ENCODE peak calls at places on chromosomes 3 and 15, in seven cellular contexts. One of them, this sample, is unnamed.

GRCh38 chr3:58334013-58334321 is 1.3 kb downstream of the PXK start:
- DNase-seq in GM12878: no peak
- DNase-seq in HCT116: no peak
- DNase-seq in HepG2: peak
- DNase-seq in K562: no peak
- DNase-seq in SK-N-SH: no peak
- DNase-seq in H1: no peak
- DNase-seq in this sample: no peak

GRCh38 chr15:52394020-52394608 is 98.5 kb upstream of the MYO5C start:
- DNase-seq in H1: no peak
- DNase-seq in SK-N-SH: no peak
- DNase-seq in K562: no peak
- DNase-seq in HCT116: no peak
- DNase-seq in HepG2: no peak
- DNase-seq in GM12878: no peak
- DNase-seq in this sample: no peak

GRCh38 chr3:55445551-55445950 is 41.6 kb downstream of the WNT5A start:
- DNase-seq in K562: no peak
- DNase-seq in H1: no peak
- DNase-seq in SK-N-SH: no peak
- DNase-seq in GM12878: no peak
- DNase-seq in HepG2: peak
- DNase-seq in HCT116: no peak
- DNase-seq in this sample: no peak

GRCh38 chr15:63615935-63616334 is 18.7 kb downstream of the FBXL22 start:
- DNase-seq in H1: no peak
- DNase-seq in HCT116: no peak
- DNase-seq in SK-N-SH: no peak
- DNase-seq in K562: no peak
- DNase-seq in GM12878: no peak
- DNase-seq in HepG2: no peak
- DNase-seq in this sample: no peak

GRCh38 chr3:148042663-148043445 is 633.7 kb downstream of the ZIC1 start:
- DNase-seq in HCT116: no peak
- DNase-seq in GM12878: no peak
- DNase-seq in H1: no peak
- DNase-seq in HepG2: no peak
- DNase-seq in K562: no peak
- DNase-seq in SK-N-SH: peak
- DNase-seq in this sample: no peak

GRCh38 chr15:99437315-99438221 is 128.2 kb upstream of the MEF2A start:
- DNase-seq in K562: no peak
- DNase-seq in HCT116: no peak
- DNase-seq in HepG2: no peak
- DNase-seq in GM12878: no peak
- DNase-seq in SK-N-SH: no peak
- DNase-seq in H1: peak
- DNase-seq in this sample: no peak

GRCh38 chr3:135018171-135018923 is 223.3 kb downstream of the EPHB1 start:
- DNase-seq in HepG2: no peak
- DNase-seq in HCT116: no peak
- DNase-seq in H1: no peak
- DNase-seq in GM12878: no peak
- DNase-seq in SK-N-SH: no peak
- DNase-seq in K562: no peak
- DNase-seq in this sample: no peak

GRCh38 chr3:145807990-145808389 is 353.0 kb downstream of the PLOD2 start:
- DNase-seq in HCT116: no peak
- DNase-seq in SK-N-SH: peak
- DNase-seq in HepG2: no peak
- DNase-seq in K562: no peak
- DNase-seq in GM12878: no peak
- DNase-seq in H1: no peak
- DNase-seq in this sample: no peak

GRCh38 chr15:99086327-99086667 is 18.6 kb upstream of the SYNM start:
- DNase-seq in SK-N-SH: no peak
- DNase-seq in K562: no peak
- DNase-seq in H1: no peak
- DNase-seq in HCT116: no peak
- DNase-seq in GM12878: no peak
- DNase-seq in HepG2: no peak
- DNase-seq in this sample: no peak

GRCh38 chr15:74807302-74807701 is 5.3 kb upstream of the LMAN1L start:
- DNase-seq in K562: no peak
- DNase-seq in H1: no peak
- DNase-seq in GM12878: no peak
- DNase-seq in SK-N-SH: no peak
- DNase-seq in HCT116: no peak
- DNase-seq in HepG2: no peak
- DNase-seq in this sample: no peak

GRCh38 chr3:100665230-100665629 is 44.1 kb upstream of the TFG start:
- DNase-seq in SK-N-SH: no peak
- DNase-seq in H1: no peak
- DNase-seq in K562: no peak
- DNase-seq in HepG2: no peak
- DNase-seq in HCT116: no peak
- DNase-seq in GM12878: peak
- DNase-seq in this sample: no peak

GRCh38 chr3:196388946-196389345 is 43.3 kb downstream of the UBXN7 start:
- DNase-seq in HCT116: no peak
- DNase-seq in SK-N-SH: no peak
- DNase-seq in GM12878: no peak
- DNase-seq in K562: no peak
- DNase-seq in H1: no peak
- DNase-seq in HepG2: no peak
- DNase-seq in this sample: no peak

GRCh38 chr3:110650752-110651151 is 420.9 kb upstream of the NECTIN3 start:
- DNase-seq in SK-N-SH: no peak
- DNase-seq in GM12878: no peak
- DNase-seq in K562: no peak
- DNase-seq in HCT116: no peak
- DNase-seq in H1: no peak
- DNase-seq in HepG2: no peak
- DNase-seq in this sample: no peak

GRCh38 chr3:197742795-197743194 is 6.1 kb upstream of the RUBCN start:
- DNase-seq in K562: no peak
- DNase-seq in SK-N-SH: no peak
- DNase-seq in HepG2: no peak
- DNase-seq in HCT116: no peak
- DNase-seq in GM12878: no peak
- DNase-seq in H1: no peak
- DNase-seq in this sample: no peak

GRCh38 chr3:193928354-193929209 is 207.4 kb upstream of the HES1 start:
- DNase-seq in H1: no peak
- DNase-seq in HepG2: no peak
- DNase-seq in GM12878: no peak
- DNase-seq in SK-N-SH: no peak
- DNase-seq in K562: peak
- DNase-seq in HCT116: no peak
- DNase-seq in this sample: no peak

GRCh38 chr3:17006143-17006839 is 121.5 kb downstream of the PLCL2 start:
- DNase-seq in HepG2: no peak
- DNase-seq in HCT116: no peak
- DNase-seq in SK-N-SH: no peak
- DNase-seq in K562: no peak
- DNase-seq in GM12878: no peak
- DNase-seq in H1: no peak
- DNase-seq in this sample: no peak

GRCh38 chr15:73341886-73342600 is 26.7 kb downstream of the HCN4 start:
- DNase-seq in GM12878: no peak
- DNase-seq in K562: no peak
- DNase-seq in HCT116: no peak
- DNase-seq in HepG2: no peak
- DNase-seq in SK-N-SH: peak
- DNase-seq in H1: no peak
- DNase-seq in this sample: no peak

GRCh38 chr3:113557374-113557773 is 25.0 kb downstream of the SIDT1 start:
- DNase-seq in HCT116: peak
- DNase-seq in HepG2: peak
- DNase-seq in GM12878: no peak
- DNase-seq in H1: no peak
- DNase-seq in SK-N-SH: no peak
- DNase-seq in K562: no peak
- DNase-seq in this sample: peak

GRCh38 chr3:21163961-21164360 is 587.0 kb downstream of the ZNF385D start:
- DNase-seq in GM12878: no peak
- DNase-seq in H1: no peak
- DNase-seq in HepG2: no peak
- DNase-seq in SK-N-SH: no peak
- DNase-seq in K562: no peak
- DNase-seq in HCT116: no peak
- DNase-seq in this sample: no peak

GRCh38 chr3:152417181-152417580 is 148.5 kb downstream of the MBNL1 start:
- DNase-seq in HCT116: no peak
- DNase-seq in HepG2: no peak
- DNase-seq in K562: no peak
- DNase-seq in GM12878: no peak
- DNase-seq in H1: no peak
- DNase-seq in SK-N-SH: no peak
- DNase-seq in this sample: no peak

GRCh38 chr3:187628169-187628568 is 42.0 kb downstream of the SST start:
- DNase-seq in H1: no peak
- DNase-seq in K562: no peak
- DNase-seq in SK-N-SH: no peak
- DNase-seq in HepG2: no peak
- DNase-seq in GM12878: no peak
- DNase-seq in HCT116: no peak
- DNase-seq in this sample: peak

GRCh38 chr3:129211772-129212171 is 28.1 kb upstream of the CNBP start:
- DNase-seq in GM12878: no peak
- DNase-seq in HepG2: peak
- DNase-seq in SK-N-SH: peak
- DNase-seq in HCT116: peak
- DNase-seq in H1: no peak
- DNase-seq in K562: peak
- DNase-seq in this sample: peak

GRCh38 chr3:9949626-9950025 is 2.6 kb downstream of the PRRT3 start:
- DNase-seq in HepG2: no peak
- DNase-seq in H1: no peak
- DNase-seq in K562: no peak
- DNase-seq in HCT116: no peak
- DNase-seq in GM12878: no peak
- DNase-seq in SK-N-SH: no peak
- DNase-seq in this sample: no peak

GRCh38 chr15:91214675-91215590 is 114.9 kb downstream of the SV2B start:
- DNase-seq in K562: no peak
- DNase-seq in SK-N-SH: no peak
- DNase-seq in H1: no peak
- DNase-seq in HCT116: no peak
- DNase-seq in HepG2: no peak
- DNase-seq in GM12878: no peak
- DNase-seq in this sample: no peak

GRCh38 chr3:66957357-66957756 is 40.8 kb upstream of the KBTBD8 start:
- DNase-seq in GM12878: no peak
- DNase-seq in K562: no peak
- DNase-seq in HepG2: no peak
- DNase-seq in HCT116: no peak
- DNase-seq in H1: no peak
- DNase-seq in SK-N-SH: no peak
- DNase-seq in this sample: no peak

DNA sequence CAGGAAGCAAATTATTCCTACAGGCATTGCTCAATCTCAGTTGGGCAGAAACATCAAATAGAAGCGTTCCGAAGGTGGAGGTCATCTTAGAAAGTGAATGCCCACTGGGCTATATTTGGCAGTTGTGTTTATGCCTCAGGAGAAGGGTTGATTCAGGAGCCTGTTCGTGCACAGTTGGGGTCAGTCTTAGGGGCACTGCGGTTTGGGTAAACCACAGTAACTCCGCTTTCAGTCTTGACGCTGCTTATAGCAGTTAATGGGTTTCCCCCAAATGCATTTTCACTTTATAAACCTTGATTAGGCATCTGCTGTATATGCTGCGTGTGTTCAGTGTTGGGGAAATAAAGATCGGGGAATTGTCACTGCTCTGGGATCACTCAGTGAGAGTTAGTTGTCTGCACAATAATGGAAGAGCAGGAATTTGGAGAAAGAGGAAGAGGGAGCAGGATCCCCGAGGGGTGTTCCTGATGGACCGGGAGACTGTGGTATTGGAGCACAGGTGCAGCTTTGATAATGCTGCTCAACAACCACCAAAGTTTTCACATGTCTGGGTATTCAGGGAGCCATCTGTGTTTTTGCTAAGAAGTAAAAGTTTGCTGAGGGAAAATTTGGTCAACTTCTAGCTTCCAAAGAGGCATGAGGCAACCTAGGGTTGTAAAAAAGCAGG is 124.3 kb upstream of the EIF1B start:
- DNase-seq in HCT116: no peak
- DNase-seq in SK-N-SH: no peak
- DNase-seq in HepG2: no peak
- DNase-seq in K562: no peak
- DNase-seq in GM12878: peak
- DNase-seq in H1: no peak
- DNase-seq in this sample: no peak
- TF ChIP-seq JUND in HCT116: no peak
- TF ChIP-seq JUND in SK-N-SH: no peak
- TF ChIP-seq JUND in HepG2: no peak
- TF ChIP-seq JUND in K562: no peak
- TF ChIP-seq JUND in GM12878: no peak
- TF ChIP-seq JUND in H1: no peak
- TF ChIP-seq JUND in this sample: no peak

GRCh38 chr3:133966954-133967353 is 62.8 kb downstream of the SLCO2A1 start:
- DNase-seq in SK-N-SH: no peak
- DNase-seq in GM12878: no peak
- DNase-seq in H1: no peak
- DNase-seq in HCT116: no peak
- DNase-seq in HepG2: no peak
- DNase-seq in K562: no peak
- DNase-seq in this sample: no peak
- TF ChIP-seq JUND in SK-N-SH: no peak
- TF ChIP-seq JUND in GM12878: no peak
- TF ChIP-seq JUND in H1: no peak
- TF ChIP-seq JUND in HCT116: no peak
- TF ChIP-seq JUND in HepG2: no peak
- TF ChIP-seq JUND in K562: no peak
- TF ChIP-seq JUND in this sample: no peak

DNA sequence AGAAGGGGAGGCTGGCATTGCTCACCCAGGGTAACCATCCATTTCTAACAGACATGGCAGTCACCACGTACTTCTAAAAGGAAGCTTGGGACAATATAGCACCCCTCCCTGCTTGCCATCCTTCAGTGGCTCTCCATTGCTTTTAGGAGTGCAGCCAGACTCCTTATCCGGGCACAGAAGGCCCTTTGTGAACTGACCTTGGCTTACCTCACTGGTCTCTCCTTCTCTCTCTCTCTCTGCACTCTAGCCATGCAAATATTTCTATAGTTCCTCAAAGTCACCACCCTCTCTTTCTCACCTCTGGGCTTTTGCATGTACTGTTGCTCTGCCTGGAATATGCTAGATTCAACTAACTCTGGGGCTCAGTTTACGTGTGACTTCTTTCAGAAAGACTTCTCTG is 301.1 kb downstream of the SHQ1 start:
- DNase-seq in K562: no peak
- DNase-seq in HepG2: no peak
- DNase-seq in GM12878: no peak
- DNase-seq in HCT116: no peak
- DNase-seq in H1: no peak
- DNase-seq in SK-N-SH: no peak
- DNase-seq in this sample: no peak
- TF ChIP-seq JUND in K562: no peak
- TF ChIP-seq JUND in HepG2: no peak
- TF ChIP-seq JUND in GM12878: no peak
- TF ChIP-seq JUND in HCT116: no peak
- TF ChIP-seq JUND in H1: no peak
- TF ChIP-seq JUND in SK-N-SH: no peak
- TF ChIP-seq JUND in this sample: no peak

GRCh38 chr3:31636693-31637442 is 104.1 kb downstream of the STT3B start:
- DNase-seq in SK-N-SH: no peak
- DNase-seq in HepG2: peak
- DNase-seq in K562: no peak
- DNase-seq in GM12878: no peak
- DNase-seq in H1: no peak
- DNase-seq in HCT116: no peak
- DNase-seq in this sample: no peak
- TF ChIP-seq JUND in SK-N-SH: no peak
- TF ChIP-seq JUND in HepG2: no peak
- TF ChIP-seq JUND in K562: no peak
- TF ChIP-seq JUND in GM12878: no peak
- TF ChIP-seq JUND in H1: no peak
- TF ChIP-seq JUND in HCT116: no peak
- TF ChIP-seq JUND in this sample: no peak